ENCODE peak calls at places on chromosome 2, in nine cellular contexts. One of them, this sample, is unnamed.

GRCh38 chr2:172090947-172091625 is 5.8 kb downstream of the DLX1 start:
- DNase-seq in hepatocyte: no peak
- DNase-seq in GM23338: peak; percentile 47
- DNase-seq in OCI-LY7: no peak
- DNase-seq in SK-N-SH: peak; percentile 41
- DNase-seq in GM23248: no peak
- DNase-seq in neural progenitor cell: peak; percentile 48
- DNase-seq in MM.1S: no peak
- DNase-seq in PC-3: no peak
- DNase-seq in this sample: no peak

GRCh38 chr2:50546790-50547189 is 485.1 kb downstream of the NRXN1 start:
- DNase-seq in SK-N-SH: no peak
- DNase-seq in MM.1S: no peak
- DNase-seq in PC-3: no peak
- DNase-seq in neural progenitor cell: no peak
- DNase-seq in GM23248: no peak
- DNase-seq in OCI-LY7: no peak
- DNase-seq in GM23338: no peak
- DNase-seq in hepatocyte: no peak
- DNase-seq in this sample: no peak

GRCh38 chr2:202376460-202377307 is 557 bp downstream of the BMPR2 start:
- DNase-seq in MM.1S: peak; percentile 16
- DNase-seq in neural progenitor cell: no peak
- DNase-seq in SK-N-SH: peak; percentile 66
- DNase-seq in OCI-LY7: peak; percentile 48
- DNase-seq in GM23248: peak; percentile 74
- DNase-seq in hepatocyte: peak; percentile 69
- DNase-seq in PC-3: peak; percentile 36
- DNase-seq in GM23338: peak; percentile 63
- DNase-seq in this sample: no peak

GRCh38 chr2:160041091-160041490 is 21.3 kb downstream of the PLA2R1 start:
- DNase-seq in GM23248: no peak
- DNase-seq in MM.1S: no peak
- DNase-seq in neural progenitor cell: no peak
- DNase-seq in SK-N-SH: no peak
- DNase-seq in PC-3: no peak
- DNase-seq in hepatocyte: no peak
- DNase-seq in OCI-LY7: no peak
- DNase-seq in GM23338: no peak
- DNase-seq in this sample: no peak

GRCh38 chr2:3523551-3524041 is 4.3 kb upstream of the ADI1 start:
- DNase-seq in GM23338: no peak
- DNase-seq in MM.1S: no peak
- DNase-seq in hepatocyte: peak; percentile 42
- DNase-seq in neural progenitor cell: no peak
- DNase-seq in SK-N-SH: peak; percentile 31
- DNase-seq in OCI-LY7: no peak
- DNase-seq in PC-3: peak; percentile 75
- DNase-seq in GM23248: peak; percentile 64
- DNase-seq in this sample: no peak

GRCh38 chr2:85888020-85888744 is 608 bp downstream of the ST3GAL5 start:
- DNase-seq in neural progenitor cell: peak; percentile 56
- DNase-seq in GM23248: peak; percentile 53
- DNase-seq in PC-3: no peak
- DNase-seq in GM23338: peak; percentile 59
- DNase-seq in MM.1S: peak; percentile 35
- DNase-seq in hepatocyte: peak; percentile 39
- DNase-seq in SK-N-SH: peak; percentile 46
- DNase-seq in OCI-LY7: peak; percentile 40
- DNase-seq in this sample: no peak

GRCh38 chr2:1886405-1886992 is 142.2 kb upstream of the PXDN start:
- DNase-seq in GM23248: peak; percentile 77
- DNase-seq in GM23338: peak; percentile 91
- DNase-seq in MM.1S: no peak
- DNase-seq in neural progenitor cell: peak; percentile 88
- DNase-seq in hepatocyte: peak; percentile 88
- DNase-seq in OCI-LY7: peak; percentile 48
- DNase-seq in PC-3: peak; percentile 73
- DNase-seq in SK-N-SH: peak; percentile 83
- DNase-seq in this sample: peak; percentile 47

GRCh38 chr2:157468931-157469708 is 25.2 kb upstream of the CYTIP start:
- DNase-seq in hepatocyte: no peak
- DNase-seq in GM23248: peak; percentile 79
- DNase-seq in SK-N-SH: no peak
- DNase-seq in GM23338: no peak
- DNase-seq in PC-3: peak; percentile 46
- DNase-seq in MM.1S: peak; percentile 89
- DNase-seq in OCI-LY7: peak; percentile 90
- DNase-seq in neural progenitor cell: no peak
- DNase-seq in this sample: no peak

GRCh38 chr2:201406077-201406662 is 45.1 kb downstream of the TRAK2 start:
- DNase-seq in PC-3: peak; percentile 44
- DNase-seq in neural progenitor cell: no peak
- DNase-seq in GM23338: no peak
- DNase-seq in hepatocyte: peak; percentile 41
- DNase-seq in GM23248: peak; percentile 89
- DNase-seq in OCI-LY7: no peak
- DNase-seq in MM.1S: no peak
- DNase-seq in SK-N-SH: no peak
- DNase-seq in this sample: no peak

GRCh38 chr2:19035238-19035637 is 323.2 kb downstream of the OSR1 start:
- DNase-seq in neural progenitor cell: no peak
- DNase-seq in GM23248: peak; percentile 50
- DNase-seq in GM23338: no peak
- DNase-seq in MM.1S: no peak
- DNase-seq in SK-N-SH: no peak
- DNase-seq in PC-3: no peak
- DNase-seq in OCI-LY7: no peak
- DNase-seq in hepatocyte: no peak
- DNase-seq in this sample: no peak

GRCh38 chr2:97765933-97766332 is 52.6 kb downstream of the ZAP70 start:
- DNase-seq in GM23248: no peak
- DNase-seq in PC-3: no peak
- DNase-seq in MM.1S: no peak
- DNase-seq in SK-N-SH: no peak
- DNase-seq in neural progenitor cell: no peak
- DNase-seq in hepatocyte: no peak
- DNase-seq in OCI-LY7: no peak
- DNase-seq in GM23338: no peak
- DNase-seq in this sample: no peak

GRCh38 chr2:30205456-30205855 is 25.9 kb upstream of the LBH start:
- DNase-seq in SK-N-SH: no peak
- DNase-seq in hepatocyte: no peak
- DNase-seq in GM23338: no peak
- DNase-seq in OCI-LY7: no peak
- DNase-seq in neural progenitor cell: no peak
- DNase-seq in GM23248: no peak
- DNase-seq in MM.1S: no peak
- DNase-seq in PC-3: no peak
- DNase-seq in this sample: no peak

GRCh38 chr2:70920367-70920715 is 15.4 kb upstream of the ATP6V1B1 start:
- DNase-seq in SK-N-SH: no peak
- DNase-seq in PC-3: no peak
- DNase-seq in neural progenitor cell: no peak
- DNase-seq in hepatocyte: no peak
- DNase-seq in MM.1S: no peak
- DNase-seq in OCI-LY7: no peak
- DNase-seq in GM23248: no peak
- DNase-seq in GM23338: no peak
- DNase-seq in this sample: no peak

GRCh38 chr2:199997296-199997695 is 41.9 kb downstream of the MAIP1 start:
- DNase-seq in PC-3: no peak
- DNase-seq in GM23248: no peak
- DNase-seq in SK-N-SH: no peak
- DNase-seq in GM23338: no peak
- DNase-seq in hepatocyte: no peak
- DNase-seq in neural progenitor cell: no peak
- DNase-seq in MM.1S: no peak
- DNase-seq in OCI-LY7: no peak
- DNase-seq in this sample: no peak

GRCh38 chr2:216617159-216617815 is 15.9 kb upstream of the IGFBP2 start:
- DNase-seq in SK-N-SH: no peak
- DNase-seq in PC-3: no peak
- DNase-seq in OCI-LY7: no peak
- DNase-seq in GM23248: no peak
- DNase-seq in neural progenitor cell: no peak
- DNase-seq in GM23338: no peak
- DNase-seq in hepatocyte: no peak
- DNase-seq in MM.1S: no peak
- DNase-seq in this sample: no peak
- TF ChIP-seq EZH2phosphoT487 in SK-N-SH: no peak
- TF ChIP-seq EZH2phosphoT487 in PC-3: no peak
- TF ChIP-seq EZH2phosphoT487 in OCI-LY7: no peak
- TF ChIP-seq EZH2phosphoT487 in GM23248: no peak
- TF ChIP-seq EZH2phosphoT487 in neural progenitor cell: no peak
- TF ChIP-seq EZH2phosphoT487 in GM23338: no peak
- TF ChIP-seq EZH2phosphoT487 in hepatocyte: no peak
- TF ChIP-seq EZH2phosphoT487 in MM.1S: no peak
- TF ChIP-seq EZH2phosphoT487 in this sample: no peak

DNA sequence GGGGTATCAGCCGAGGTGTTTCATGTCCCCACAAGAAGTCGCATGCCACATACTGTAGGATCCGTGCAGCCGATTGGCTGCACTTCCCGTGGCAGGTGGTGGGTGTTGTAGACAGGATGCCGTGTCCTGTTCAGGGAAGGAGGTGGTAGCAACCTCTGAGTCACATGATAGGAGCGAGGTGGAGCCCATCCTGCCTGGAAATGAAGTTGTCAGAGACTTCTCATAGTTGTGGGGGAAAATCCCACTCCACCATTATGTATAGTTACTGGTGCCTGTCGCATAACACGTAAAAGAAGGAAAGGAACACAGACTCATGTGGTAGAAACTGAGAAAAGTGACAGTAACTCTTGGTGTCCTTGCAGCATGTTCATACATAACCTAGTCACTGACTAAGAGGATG is 91.4 kb upstream of the IL1R2 start:
- DNase-seq in hepatocyte: no peak
- DNase-seq in neural progenitor cell: no peak
- DNase-seq in MM.1S: no peak
- DNase-seq in GM23338: no peak
- DNase-seq in GM23248: no peak
- DNase-seq in OCI-LY7: no peak
- DNase-seq in PC-3: peak; percentile 58
- DNase-seq in SK-N-SH: no peak
- DNase-seq in this sample: no peak
- TF ChIP-seq EZH2phosphoT487 in hepatocyte: no peak
- TF ChIP-seq EZH2phosphoT487 in neural progenitor cell: no peak
- TF ChIP-seq EZH2phosphoT487 in MM.1S: no peak
- TF ChIP-seq EZH2phosphoT487 in GM23338: no peak
- TF ChIP-seq EZH2phosphoT487 in GM23248: no peak
- TF ChIP-seq EZH2phosphoT487 in OCI-LY7: no peak
- TF ChIP-seq EZH2phosphoT487 in PC-3: no peak
- TF ChIP-seq EZH2phosphoT487 in SK-N-SH: no peak
- TF ChIP-seq EZH2phosphoT487 in this sample: no peak

GRCh38 chr2:180122874-180123273 is 115.8 kb upstream of the CWC22 start:
- DNase-seq in MM.1S: no peak
- DNase-seq in SK-N-SH: no peak
- DNase-seq in PC-3: peak; percentile 13
- DNase-seq in neural progenitor cell: no peak
- DNase-seq in GM23248: peak; percentile 69
- DNase-seq in hepatocyte: no peak
- DNase-seq in GM23338: no peak
- DNase-seq in OCI-LY7: no peak
- DNase-seq in this sample: no peak

GRCh38 chr2:180125245-180125962 is 118.3 kb upstream of the CWC22 start:
- DNase-seq in hepatocyte: peak; percentile 92
- DNase-seq in GM23338: peak; percentile 89
- DNase-seq in PC-3: peak; percentile 97
- DNase-seq in OCI-LY7: peak; percentile 63
- DNase-seq in SK-N-SH: peak; percentile 48
- DNase-seq in neural progenitor cell: peak; percentile 89
- DNase-seq in MM.1S: peak; percentile 78
- DNase-seq in GM23248: peak; percentile 97
- DNase-seq in this sample: peak; percentile 84

GRCh38 chr2:180128861-180129260 is 121.8 kb upstream of the CWC22 start:
- DNase-seq in MM.1S: no peak
- DNase-seq in OCI-LY7: no peak
- DNase-seq in PC-3: no peak
- DNase-seq in GM23338: no peak
- DNase-seq in SK-N-SH: no peak
- DNase-seq in GM23248: no peak
- DNase-seq in neural progenitor cell: no peak
- DNase-seq in hepatocyte: no peak
- DNase-seq in this sample: no peak

DNA sequence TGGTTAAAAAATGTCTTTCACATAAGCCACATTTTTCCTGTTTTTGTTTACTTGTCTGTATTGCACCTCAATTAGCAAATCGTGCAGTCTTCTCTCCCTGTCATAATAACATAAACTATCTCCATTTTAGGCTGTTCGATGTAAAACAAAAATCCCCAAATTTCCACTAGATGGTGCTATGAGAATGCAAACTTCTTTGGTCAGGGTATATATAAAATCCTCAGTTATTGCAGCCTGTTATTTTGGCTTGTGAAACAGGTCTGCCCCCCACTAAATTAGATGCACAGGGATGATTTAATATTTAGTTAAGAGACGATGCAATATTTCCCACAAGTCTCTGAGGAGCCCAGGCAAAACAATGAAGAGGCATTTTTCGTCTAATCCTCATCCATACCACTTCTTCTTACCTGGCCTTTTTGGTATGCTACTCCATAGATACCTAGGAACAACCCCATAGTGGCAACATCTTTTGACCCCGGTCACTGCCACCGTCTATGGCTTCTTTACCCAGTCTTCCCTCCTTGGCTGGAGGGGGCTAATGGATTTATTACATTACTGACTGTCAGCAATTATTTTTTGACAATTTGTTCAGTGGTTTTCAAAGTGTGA is 117.3 kb upstream of the CWC22 start:
- DNase-seq in MM.1S: peak; percentile 66
- DNase-seq in GM23338: peak; percentile 70
- DNase-seq in SK-N-SH: peak; percentile 41
- DNase-seq in neural progenitor cell: peak; percentile 55
- DNase-seq in GM23248: peak; percentile 64
- DNase-seq in OCI-LY7: peak; percentile 64
- DNase-seq in hepatocyte: peak; percentile 62
- DNase-seq in PC-3: peak; percentile 84
- DNase-seq in this sample: peak; percentile 51
- TF ChIP-seq EZH2phosphoT487 in MM.1S: no peak
- TF ChIP-seq EZH2phosphoT487 in GM23338: no peak
- TF ChIP-seq EZH2phosphoT487 in SK-N-SH: no peak
- TF ChIP-seq EZH2phosphoT487 in neural progenitor cell: no peak
- TF ChIP-seq EZH2phosphoT487 in GM23248: no peak
- TF ChIP-seq EZH2phosphoT487 in OCI-LY7: no peak
- TF ChIP-seq EZH2phosphoT487 in hepatocyte: no peak
- TF ChIP-seq EZH2phosphoT487 in PC-3: no peak
- TF ChIP-seq EZH2phosphoT487 in this sample: no peak

DNA sequence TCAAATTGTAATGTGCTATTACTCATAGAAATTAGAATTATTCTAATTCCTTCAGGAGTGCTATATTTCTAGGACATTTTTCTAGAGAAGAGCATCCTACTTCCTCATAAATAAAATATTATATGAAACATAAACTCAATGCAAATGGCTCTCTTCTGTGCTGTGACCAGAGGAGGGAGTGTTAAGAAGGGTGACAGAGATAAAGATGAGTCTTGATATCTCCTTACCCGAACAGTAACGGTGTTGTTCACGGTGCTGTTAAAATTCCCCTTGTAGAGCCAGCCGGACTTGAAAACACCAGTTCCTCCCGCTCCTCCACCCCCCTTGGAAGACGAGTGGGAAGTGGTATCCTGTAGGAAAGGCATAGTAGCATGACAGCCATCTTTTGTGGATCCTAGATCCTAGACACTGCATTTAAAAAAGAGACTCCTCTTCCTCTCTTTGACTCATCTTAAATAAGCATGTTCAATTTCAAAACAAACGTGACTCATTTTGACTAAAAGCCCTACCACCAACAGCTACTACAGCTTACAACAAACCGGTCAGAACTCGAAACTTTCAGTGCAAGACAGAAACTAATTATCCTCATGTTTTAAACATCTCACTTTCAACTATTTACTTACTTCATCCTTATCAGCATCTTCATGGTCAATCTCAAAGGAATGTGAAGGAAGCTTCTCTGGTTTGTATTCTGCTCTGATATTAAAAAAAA is 156.3 kb downstream of the DOCK10 start:
- DNase-seq in hepatocyte: no peak
- DNase-seq in SK-N-SH: no peak
- DNase-seq in GM23248: peak; percentile 92
- DNase-seq in MM.1S: no peak
- DNase-seq in neural progenitor cell: no peak
- DNase-seq in PC-3: peak; percentile 81
- DNase-seq in OCI-LY7: no peak
- DNase-seq in GM23338: no peak
- DNase-seq in this sample: no peak
- TF ChIP-seq EZH2phosphoT487 in hepatocyte: no peak
- TF ChIP-seq EZH2phosphoT487 in SK-N-SH: no peak
- TF ChIP-seq EZH2phosphoT487 in GM23248: no peak
- TF ChIP-seq EZH2phosphoT487 in MM.1S: no peak
- TF ChIP-seq EZH2phosphoT487 in neural progenitor cell: no peak
- TF ChIP-seq EZH2phosphoT487 in PC-3: no peak
- TF ChIP-seq EZH2phosphoT487 in OCI-LY7: no peak
- TF ChIP-seq EZH2phosphoT487 in GM23338: no peak
- TF ChIP-seq EZH2phosphoT487 in this sample: no peak

This sample was measured in HCT116.